ENCODE peak calls at places on chromosomes 5 and 9, in seven cellular contexts. D is astrocyte of the spinal cord; M is naive B cell; H is RWPE1; N is neural crest cell; F is stimulated activated CD8-positive, alpha-beta memory T cell treated with anti-CD3 and anti-CD28 coated beads, Interleukin-15, amount 100 ng/mL, for 24 hours; O is kidney tubule cell. J is an unnamed sample.

GRCh38 chr9:135096408-135096885 is 9.0 kb downstream of the OLFM1 start:
- DNase-seq in F (no peak), H (no peak), N (no peak), D (no peak), O (no peak), M (no peak), J (no peak)

GRCh38 chr5:138696501-138696900 is 56.7 kb upstream of the CTNNA1 start:
- DNase-seq in F (no peak), M (no peak), O (peak; percentile 94), H (peak; percentile 70), N (no peak), D (peak; percentile 29), J (peak; percentile 96)

GRCh38 chr9:137640862-137641261 is 22.1 kb downstream of the EHMT1 start:
- DNase-seq in F (no peak), D (no peak), O (no peak), H (no peak), M (no peak), N (no peak), J (no peak)

GRCh38 chr5:121757753-121758152 is 93.9 kb upstream of the FTMT start:
- DNase-seq in F (no peak), N (no peak), O (no peak), D (no peak), H (no peak), M (no peak), J (no peak)

GRCh38 chr9:36211510-36211909 is 20.8 kb downstream of the CLTA start:
- DNase-seq in M (no peak), D (no peak), O (no peak), F (no peak), H (no peak), N (no peak), J (no peak)

GRCh38 chr5:3650868-3651267 is 55.2 kb downstream of the IRX1 start:
- DNase-seq in D (no peak), M (no peak), F (no peak), N (no peak), O (no peak), H (no peak), J (no peak)

GRCh38 chr5:11619339-11620028 is 284.8 kb downstream of the CTNND2 start:
- DNase-seq in M (no peak), F (no peak), N (no peak), H (peak; percentile 4), D (peak; percentile 14), O (peak; percentile 25), J (no peak)

GRCh38 chr5:96663608-96664007 is 1.4 kb downstream of the CAST start:
- DNase-seq in M (no peak), N (no peak), H (peak; percentile 20), D (no peak), O (no peak), F (no peak), J (no peak)

GRCh38 chr5:17113174-17113941 is 104.1 kb upstream of the BASP1 start:
- DNase-seq in M (no peak), N (no peak), F (no peak), O (peak; percentile 89), D (peak; percentile 80), H (no peak), J (peak; percentile 36)

GRCh38 chr5:132180134-132180745 is 47.4 kb downstream of the P4HA2 start:
- DNase-seq in O (peak; percentile 77), H (peak; percentile 78), D (peak; percentile 79), F (no peak), N (no peak), M (no peak), J (peak; percentile 49)

GRCh38 chr5:759781-760362 is 24.7 kb downstream of the ZDHHC11B start:
- DNase-seq in H (no peak), F (no peak), D (no peak), N (no peak), M (no peak), O (no peak), J (no peak)

GRCh38 chr5:78317515-78317914 is 23.0 kb upstream of the AP3B1 start:
- DNase-seq in D (no peak), O (no peak), M (no peak), N (no peak), H (no peak), F (no peak), J (no peak)

GRCh38 chr9:76290555-76290954 is 103.7 kb downstream of the RFK start:
- DNase-seq in H (no peak), F (no peak), N (no peak), M (no peak), D (no peak), O (no peak), J (no peak)

J was measured in RCC 7860.